ENCODE peak calls at places on chromosomes 1 and 21, in eight cellular contexts. Q is endothelial cell of umbilical vein; D is lower lobe of right lung; H is spleen; I is mammary epithelial cell; O is CD8-positive, alpha-beta T cell; X is heart left ventricle; Y is small intestine. N is an unnamed sample.

GRCh38 chr1:204578867-204579664 is 62.9 kb downstream of the MDM4 start:
- DNase-seq in Q (no peak), D (no peak), H (peak), I (no peak), O (no peak), X (peak), Y (peak), N (no peak)

GRCh38 chr1:245822997-245823396 is 668.2 kb downstream of the KIF26B start:
- DNase-seq in Q (no peak), D (no peak), H (no peak), I (peak), O (no peak), X (no peak), Y (no peak), N (peak)

GRCh38 chr1:2803931-2804627 is 2.6 kb upstream of the TTC34 start:
- DNase-seq in Q (no peak), D (peak), H (peak), I (no peak), O (no peak), X (peak), Y (no peak), N (no peak)

GRCh38 chr1:227823537-227823936 is 8.1 kb downstream of the PRSS38 start:
- DNase-seq in Q (no peak), D (no peak), H (no peak), I (no peak), O (no peak), X (no peak), Y (no peak), N (no peak)

GRCh38 chr21:15020797-15021196 is 44.0 kb downstream of the NRIP1 start:
- DNase-seq in Q (no peak), D (no peak), H (no peak), I (no peak), O (no peak), X (no peak), Y (no peak), N (no peak)

GRCh38 chr21:20538039-20538658 is 460.1 kb upstream of the NCAM2 start:
- DNase-seq in Q (no peak), D (no peak), H (no peak), I (no peak), O (no peak), X (no peak), Y (no peak), N (no peak)

GRCh38 chr1:171506525-171507304 is 21.4 kb downstream of the PRRC2C start:
- DNase-seq in Q (peak), D (no peak), H (no peak), I (no peak), O (no peak), X (no peak), Y (no peak), N (no peak)

GRCh38 chr1:103529746-103530145 is 4.2 kb downstream of the RNPC3 start:
- DNase-seq in Q (no peak), D (no peak), H (peak), I (peak), O (no peak), X (no peak), Y (no peak), N (no peak)

GRCh38 chr1:212805767-212806166 is 14.1 kb downstream of the TATDN3 start:
- DNase-seq in Q (no peak), D (no peak), H (no peak), I (no peak), O (no peak), X (no peak), Y (no peak), N (no peak)

GRCh38 chr21:41977034-41977950 is 23.5 kb upstream of the C2CD2 start:
- DNase-seq in Q (no peak), D (no peak), H (no peak), I (no peak), O (no peak), X (no peak), Y (no peak), N (no peak)

GRCh38 chr1:51910618-51911017 is 32.1 kb upstream of the NRDC start:
- DNase-seq in Q (no peak), D (no peak), H (no peak), I (no peak), O (no peak), X (no peak), Y (no peak), N (no peak)

GRCh38 chr1:200081151-200081981 is 53.9 kb downstream of the NR5A2 start:
- DNase-seq in Q (peak), D (no peak), H (no peak), I (no peak), O (no peak), X (no peak), Y (no peak), N (no peak)

GRCh38 chr1:236141447-236142357 is 637 bp upstream of the GPR137B start:
- DNase-seq in Q (peak), D (no peak), H (peak), I (peak), O (peak), X (no peak), Y (peak), N (no peak)

GRCh38 chr1:119286587-119287181 is 81.9 kb upstream of the HAO2 start:
- DNase-seq in Q (peak), D (no peak), H (no peak), I (peak), O (peak), X (no peak), Y (peak), N (no peak)

GRCh38 chr1:30147188-30147587 is 576.2 kb downstream of the MATN1 start:
- DNase-seq in Q (no peak), D (no peak), H (no peak), I (no peak), O (no peak), X (no peak), Y (no peak), N (no peak)

GRCh38 chr1:22137006-22137720 is 5.7 kb downstream of the WNT4 start:
- DNase-seq in Q (no peak), D (no peak), H (no peak), I (peak), O (no peak), X (no peak), Y (no peak), N (peak)

GRCh38 chr1:52142220-52143153 is 598 bp downstream of the ZFYVE9 start:
- DNase-seq in Q (peak), D (peak), H (peak), I (peak), O (peak), X (peak), Y (peak), N (no peak)

GRCh38 chr1:108049083-108049819 is 84.3 kb upstream of the VAV3 start:
- DNase-seq in Q (no peak), D (peak), H (peak), I (peak), O (peak), X (peak), Y (no peak), N (no peak)

GRCh38 chr1:53366901-53367502 is 39.1 kb upstream of the LRP8 start:
- DNase-seq in Q (no peak), D (no peak), H (peak), I (no peak), O (no peak), X (no peak), Y (no peak), N (no peak)

GRCh38 chr1:53583021-53583902 is 124.1 kb downstream of the DMRTB1 start:
- DNase-seq in Q (no peak), D (no peak), H (peak), I (no peak), O (no peak), X (no peak), Y (no peak), N (peak)

GRCh38 chr1:39799770-39800470 is 11.3 kb upstream of the BMP8B start:
- DNase-seq in Q (peak), D (peak), H (peak), I (peak), O (peak), X (peak), Y (peak), N (peak)

GRCh38 chr21:45990049-45990711 is 8.6 kb downstream of the COL6A1 start:
- DNase-seq in Q (no peak), D (peak), H (peak), I (no peak), O (no peak), X (peak), Y (no peak), N (no peak)

GRCh38 chr1:158607296-158607695 is 2.2 kb downstream of the OR10Z1 start:
- DNase-seq in Q (no peak), D (no peak), H (no peak), I (no peak), O (no peak), X (no peak), Y (no peak), N (no peak)

GRCh38 chr1:205739348-205740160 is 10.4 kb downstream of the NUCKS1 start:
- DNase-seq in Q (no peak), D (no peak), H (no peak), I (no peak), O (no peak), X (no peak), Y (no peak), N (peak)

GRCh38 chr1:44030606-44031050 is 634 bp downstream of the SLC6A9 start:
- DNase-seq in Q (peak), D (no peak), H (peak), I (no peak), O (peak), X (peak), Y (no peak), N (no peak)

GRCh38 chr1:57198912-57199311 is 224.9 kb downstream of the DAB1 start:
- DNase-seq in Q (no peak), D (no peak), H (no peak), I (no peak), O (no peak), X (no peak), Y (no peak), N (no peak)

GRCh38 chr21:45011911-45012660 is 62.3 kb upstream of the ADARB1 start:
- DNase-seq in Q (peak), D (peak), H (peak), I (peak), O (no peak), X (peak), Y (no peak), N (peak)

GRCh38 chr1:17027403-17027802 is 15.7 kb upstream of the ATP13A2 start:
- DNase-seq in Q (no peak), D (peak), H (no peak), I (no peak), O (no peak), X (no peak), Y (no peak), N (no peak)

GRCh38 chr1:169495050-169495740 is 9.5 kb upstream of the SLC19A2 start:
- DNase-seq in Q (no peak), D (no peak), H (no peak), I (peak), O (no peak), X (no peak), Y (no peak), N (no peak)

GRCh38 chr1:109629372-109630030 is 9.9 kb downstream of the AMPD2 start:
- DNase-seq in Q (no peak), D (no peak), H (no peak), I (no peak), O (no peak), X (no peak), Y (no peak), N (no peak)
- H3K4me3 ChIP-seq in Q (no peak), D (no peak), H (no peak), I (no peak), O (no peak), X (no peak), Y (no peak), N (no peak)

GRCh38 chr1:115089443-115090340 is at the start of gene TSPAN2:
- DNase-seq in Q (peak), D (peak), H (peak), I (no peak), O (peak), X (peak), Y (peak), N (no peak)
- H3K4me3 ChIP-seq in Q (no peak), D (peak), H (peak), I (peak), O (peak), X (peak), Y (peak), N (peak)

GRCh38 chr1:81472387-81472786 is 328.3 kb upstream of the ADGRL2 start:
- DNase-seq in Q (no peak), D (no peak), H (no peak), I (no peak), O (no peak), X (no peak), Y (no peak), N (no peak)

GRCh38 chr1:81477704-81478103 is 323.0 kb upstream of the ADGRL2 start:
- DNase-seq in Q (no peak), D (no peak), H (no peak), I (no peak), O (no peak), X (no peak), Y (no peak), N (peak)

DNA sequence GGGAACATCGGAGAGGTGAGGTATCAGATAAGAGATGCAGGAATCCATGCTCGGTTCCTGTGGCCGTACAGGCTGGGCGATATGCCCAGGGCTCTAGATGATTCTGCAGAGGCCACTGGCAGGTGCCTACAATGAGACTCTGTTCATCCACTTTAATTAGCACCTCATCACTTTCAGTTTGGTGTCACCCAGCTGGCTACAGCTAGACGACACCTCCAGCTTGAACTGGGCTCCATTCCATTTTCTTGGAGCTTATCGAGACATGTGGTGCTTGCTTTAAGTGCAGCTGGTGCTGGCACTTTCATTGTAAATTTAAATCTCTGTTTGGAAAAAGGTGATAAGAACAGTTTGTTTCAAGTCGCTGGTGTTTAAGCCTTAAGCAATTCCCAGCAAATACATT is 322.5 kb upstream of the ADGRL2 start:
- DNase-seq in Q (no peak), D (no peak), H (no peak), I (no peak), O (no peak), X (peak), Y (peak), N (no peak)
- H3K4me3 ChIP-seq in Q (no peak), D (peak), H (no peak), I (no peak), O (no peak), X (no peak), Y (no peak), N (no peak)

GRCh38 chr1:235090406-235091069 is 38.1 kb downstream of the TOMM20 start:
- DNase-seq in Q (peak), D (no peak), H (no peak), I (no peak), O (no peak), X (no peak), Y (no peak), N (no peak)

GRCh38 chr1:235093013-235093618 is 35.5 kb downstream of the TOMM20 start:
- DNase-seq in Q (peak), D (no peak), H (no peak), I (no peak), O (no peak), X (peak), Y (peak), N (no peak)

GRCh38 chr1:235095938-235096562 is 32.6 kb downstream of the TOMM20 start:
- DNase-seq in Q (no peak), D (no peak), H (no peak), I (no peak), O (no peak), X (no peak), Y (no peak), N (no peak)

GRCh38 chr1:235098547-235098946 is 30.1 kb downstream of the TOMM20 start:
- DNase-seq in Q (no peak), D (no peak), H (no peak), I (no peak), O (no peak), X (no peak), Y (no peak), N (no peak)

GRCh38 chr1:235093685-235094592 is 34.7 kb downstream of the TOMM20 start:
- DNase-seq in Q (peak), D (peak), H (peak), I (no peak), O (peak), X (peak), Y (peak), N (no peak)
- H3K4me3 ChIP-seq in Q (no peak), D (peak), H (no peak), I (no peak), O (no peak), X (peak), Y (no peak), N (peak)

GRCh38 chr1:192401832-192402231 is 85.0 kb downstream of the RGS21 start:
- DNase-seq in Q (peak), D (no peak), H (no peak), I (peak), O (no peak), X (no peak), Y (peak), N (no peak)
- H3K4me3 ChIP-seq in Q (no peak), D (no peak), H (no peak), I (no peak), O (no peak), X (no peak), Y (no peak), N (no peak)

GRCh38 chr1:161045749-161046573 is at the start of gene USF1:
- DNase-seq in Q (peak), D (peak), H (peak), I (peak), O (peak), X (peak), Y (peak), N (peak)

GRCh38 chr1:161044535-161044907 is 1.3 kb downstream of the USF1 start:
- DNase-seq in Q (no peak), D (no peak), H (no peak), I (no peak), O (no peak), X (no peak), Y (no peak), N (no peak)

GRCh38 chr1:161047436-161048420 is 2.0 kb upstream of the USF1 start:
- DNase-seq in Q (no peak), D (no peak), H (no peak), I (no peak), O (no peak), X (no peak), Y (no peak), N (no peak)

GRCh38 chr1:161044908-161045748 is 649 bp downstream of the USF1 start:
- DNase-seq in Q (peak), D (peak), H (peak), I (peak), O (peak), X (peak), Y (peak), N (peak)

GRCh38 chr1:161046574-161047167 is 894 bp upstream of the USF1 start:
- DNase-seq in Q (no peak), D (no peak), H (no peak), I (no peak), O (no peak), X (no peak), Y (no peak), N (no peak)
- H3K4me3 ChIP-seq in Q (no peak), D (peak), H (peak), I (peak), O (peak), X (peak), Y (no peak), N (peak)